ENCODE peak calls at places on chromosomes 13 and 19, in eight cellular contexts. One of them, this sample, is unnamed.

GRCh38 chr19:29389495-29389894 is 136.3 kb upstream of the VSTM2B start:
- DNase-seq in adrenal gland: no peak
- DNase-seq in A549: no peak
- DNase-seq in breast epithelium: peak; percentile 79
- DNase-seq in ascending aorta: no peak
- DNase-seq in cardiac fibroblast: no peak
- DNase-seq in fibroblast of villous mesenchyme: no peak
- DNase-seq in prostate gland: peak; percentile 8
- DNase-seq in this sample: no peak

GRCh38 chr13:30711375-30711774 is 24.0 kb upstream of the ALOX5AP start:
- DNase-seq in A549: no peak
- DNase-seq in breast epithelium: no peak
- DNase-seq in fibroblast of villous mesenchyme: peak; percentile 72
- DNase-seq in cardiac fibroblast: peak; percentile 83
- DNase-seq in prostate gland: no peak
- DNase-seq in ascending aorta: peak; percentile 11
- DNase-seq in adrenal gland: no peak
- DNase-seq in this sample: no peak

GRCh38 chr13:103788061-103788652 is 721.9 kb upstream of the SLC10A2 start:
- DNase-seq in A549: no peak
- DNase-seq in breast epithelium: no peak
- DNase-seq in prostate gland: no peak
- DNase-seq in fibroblast of villous mesenchyme: no peak
- DNase-seq in ascending aorta: no peak
- DNase-seq in adrenal gland: peak; percentile 18
- DNase-seq in cardiac fibroblast: no peak
- DNase-seq in this sample: no peak

GRCh38 chr13:101711307-101712025 is 259.0 kb downstream of the ITGBL1 start:
- DNase-seq in adrenal gland: no peak
- DNase-seq in prostate gland: no peak
- DNase-seq in fibroblast of villous mesenchyme: no peak
- DNase-seq in breast epithelium: no peak
- DNase-seq in A549: no peak
- DNase-seq in cardiac fibroblast: no peak
- DNase-seq in ascending aorta: no peak
- DNase-seq in this sample: no peak

GRCh38 chr19:27881213-27881612 is 1331.7 kb downstream of the UQCRFS1 start:
- DNase-seq in prostate gland: no peak
- DNase-seq in cardiac fibroblast: no peak
- DNase-seq in A549: no peak
- DNase-seq in breast epithelium: no peak
- DNase-seq in adrenal gland: no peak
- DNase-seq in fibroblast of villous mesenchyme: no peak
- DNase-seq in ascending aorta: no peak
- DNase-seq in this sample: no peak

GRCh38 chr19:12665281-12665573 is 1.3 kb downstream of the MAN2B1 start:
- DNase-seq in adrenal gland: peak; percentile 68
- DNase-seq in breast epithelium: no peak
- DNase-seq in A549: no peak
- DNase-seq in prostate gland: no peak
- DNase-seq in fibroblast of villous mesenchyme: no peak
- DNase-seq in ascending aorta: peak; percentile 79
- DNase-seq in cardiac fibroblast: no peak
- DNase-seq in this sample: peak; percentile 81

GRCh38 chr13:101157261-101157660 is 259.0 kb downstream of the NALCN start:
- DNase-seq in A549: no peak
- DNase-seq in fibroblast of villous mesenchyme: no peak
- DNase-seq in breast epithelium: no peak
- DNase-seq in ascending aorta: no peak
- DNase-seq in adrenal gland: no peak
- DNase-seq in prostate gland: no peak
- DNase-seq in cardiac fibroblast: no peak
- DNase-seq in this sample: no peak

GRCh38 chr19:38577826-38578225 is 39.9 kb downstream of the MAP4K1 start:
- DNase-seq in prostate gland: no peak
- DNase-seq in breast epithelium: no peak
- DNase-seq in fibroblast of villous mesenchyme: no peak
- DNase-seq in adrenal gland: no peak
- DNase-seq in A549: no peak
- DNase-seq in cardiac fibroblast: no peak
- DNase-seq in ascending aorta: no peak
- DNase-seq in this sample: no peak

GRCh38 chr19:33720691-33721682 is 75.7 kb upstream of the KCTD15 start:
- DNase-seq in prostate gland: no peak
- DNase-seq in A549: no peak
- DNase-seq in breast epithelium: no peak
- DNase-seq in adrenal gland: no peak
- DNase-seq in ascending aorta: no peak
- DNase-seq in fibroblast of villous mesenchyme: no peak
- DNase-seq in cardiac fibroblast: no peak
- DNase-seq in this sample: no peak

GRCh38 chr13:79385694-79386093 is 20.4 kb downstream of the RBM26 start:
- DNase-seq in A549: no peak
- DNase-seq in cardiac fibroblast: peak; percentile 52
- DNase-seq in fibroblast of villous mesenchyme: no peak
- DNase-seq in breast epithelium: no peak
- DNase-seq in ascending aorta: no peak
- DNase-seq in prostate gland: no peak
- DNase-seq in adrenal gland: no peak
- DNase-seq in this sample: no peak

GRCh38 chr19:13873776-13874515 is 3.0 kb upstream of the NANOS3 start:
- DNase-seq in cardiac fibroblast: no peak
- DNase-seq in prostate gland: no peak
- DNase-seq in A549: no peak
- DNase-seq in ascending aorta: no peak
- DNase-seq in fibroblast of villous mesenchyme: no peak
- DNase-seq in breast epithelium: no peak
- DNase-seq in adrenal gland: no peak
- DNase-seq in this sample: no peak

GRCh38 chr19:5131866-5132561 is 163.1 kb downstream of the KDM4B start:
- DNase-seq in adrenal gland: no peak
- DNase-seq in ascending aorta: no peak
- DNase-seq in prostate gland: peak; percentile 69
- DNase-seq in A549: no peak
- DNase-seq in breast epithelium: peak; percentile 46
- DNase-seq in cardiac fibroblast: no peak
- DNase-seq in fibroblast of villous mesenchyme: no peak
- DNase-seq in this sample: no peak

GRCh38 chr19:47270408-47270807 is 4.3 kb upstream of the INAFM1 start:
- DNase-seq in prostate gland: no peak
- DNase-seq in fibroblast of villous mesenchyme: no peak
- DNase-seq in cardiac fibroblast: no peak
- DNase-seq in A549: no peak
- DNase-seq in ascending aorta: no peak
- DNase-seq in breast epithelium: no peak
- DNase-seq in adrenal gland: no peak
- DNase-seq in this sample: no peak

GRCh38 chr19:47274071-47274890 is at the start of gene INAFM1:
- DNase-seq in cardiac fibroblast: peak; percentile 95
- DNase-seq in adrenal gland: peak; percentile 97
- DNase-seq in fibroblast of villous mesenchyme: peak; percentile 95
- DNase-seq in prostate gland: peak; percentile 99
- DNase-seq in ascending aorta: peak; percentile 98
- DNase-seq in A549: peak; percentile 92
- DNase-seq in breast epithelium: peak; percentile 97
- DNase-seq in this sample: peak; percentile 99

GRCh38 chr19:47271949-47272348 is 2.7 kb upstream of the INAFM1 start:
- DNase-seq in prostate gland: no peak
- DNase-seq in A549: no peak
- DNase-seq in fibroblast of villous mesenchyme: no peak
- DNase-seq in breast epithelium: no peak
- DNase-seq in cardiac fibroblast: no peak
- DNase-seq in ascending aorta: no peak
- DNase-seq in adrenal gland: peak; percentile 46
- DNase-seq in this sample: no peak

GRCh38 chr19:47273313-47274070 is 1.2 kb upstream of the INAFM1 start:
- DNase-seq in A549: peak; percentile 96
- DNase-seq in fibroblast of villous mesenchyme: peak; percentile 94
- DNase-seq in breast epithelium: peak; percentile 94
- DNase-seq in adrenal gland: peak; percentile 95
- DNase-seq in ascending aorta: peak; percentile 97
- DNase-seq in prostate gland: peak; percentile 93
- DNase-seq in cardiac fibroblast: peak; percentile 93
- DNase-seq in this sample: peak; percentile 95

GRCh38 chr19:47272448-47273312 is 2.0 kb upstream of the INAFM1 start:
- DNase-seq in prostate gland: peak; percentile 37
- DNase-seq in A549: no peak
- DNase-seq in breast epithelium: peak; percentile 65
- DNase-seq in cardiac fibroblast: no peak
- DNase-seq in fibroblast of villous mesenchyme: peak; percentile 83
- DNase-seq in ascending aorta: peak; percentile 78
- DNase-seq in adrenal gland: peak; percentile 84
- DNase-seq in this sample: peak; percentile 64
- TF ChIP-seq CTCF in prostate gland: no peak
- TF ChIP-seq CTCF in A549: no peak
- TF ChIP-seq CTCF in breast epithelium: no peak
- TF ChIP-seq CTCF in cardiac fibroblast: no peak
- TF ChIP-seq CTCF in fibroblast of villous mesenchyme: no peak
- TF ChIP-seq CTCF in ascending aorta: no peak
- TF ChIP-seq CTCF in adrenal gland: peak; percentile 16
- TF ChIP-seq CTCF in this sample: no peak

DNA sequence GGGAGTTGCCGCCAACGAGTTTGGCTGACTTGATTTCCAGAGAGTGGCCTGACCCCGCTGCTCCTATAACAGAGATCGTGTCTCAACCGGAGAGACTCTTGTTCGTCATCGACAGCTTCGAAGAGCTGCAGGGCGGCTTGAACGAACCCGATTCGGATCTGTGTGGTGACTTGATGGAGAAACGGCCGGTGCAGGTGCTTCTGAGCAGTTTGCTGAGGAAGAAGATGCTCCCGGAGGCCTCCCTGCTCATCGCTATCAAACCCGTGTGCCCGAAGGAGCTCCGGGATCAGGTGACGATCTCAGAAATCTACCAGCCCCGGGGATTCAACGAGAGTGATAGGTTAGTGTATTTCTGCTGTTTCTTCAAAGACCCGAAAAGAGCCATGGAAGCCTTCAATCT is 21.6 kb downstream of the NLRP4 start:
- DNase-seq in ascending aorta: no peak
- DNase-seq in cardiac fibroblast: no peak
- DNase-seq in fibroblast of villous mesenchyme: no peak
- DNase-seq in breast epithelium: no peak
- DNase-seq in prostate gland: no peak
- DNase-seq in A549: no peak
- DNase-seq in adrenal gland: no peak
- DNase-seq in this sample: no peak
- H3K4me3 ChIP-seq in ascending aorta: no peak overlapping the region
- H3K4me3 ChIP-seq in cardiac fibroblast: no peak overlapping the region
- H3K4me3 ChIP-seq in fibroblast of villous mesenchyme: no peak overlapping the region
- H3K4me3 ChIP-seq in breast epithelium: no peak overlapping the region
- H3K4me3 ChIP-seq in prostate gland: no peak overlapping the region
- H3K4me3 ChIP-seq in A549: no peak overlapping the region
- H3K4me3 ChIP-seq in adrenal gland: no peak overlapping the region
- H3K4me3 ChIP-seq in this sample: no peak overlapping the region

DNA sequence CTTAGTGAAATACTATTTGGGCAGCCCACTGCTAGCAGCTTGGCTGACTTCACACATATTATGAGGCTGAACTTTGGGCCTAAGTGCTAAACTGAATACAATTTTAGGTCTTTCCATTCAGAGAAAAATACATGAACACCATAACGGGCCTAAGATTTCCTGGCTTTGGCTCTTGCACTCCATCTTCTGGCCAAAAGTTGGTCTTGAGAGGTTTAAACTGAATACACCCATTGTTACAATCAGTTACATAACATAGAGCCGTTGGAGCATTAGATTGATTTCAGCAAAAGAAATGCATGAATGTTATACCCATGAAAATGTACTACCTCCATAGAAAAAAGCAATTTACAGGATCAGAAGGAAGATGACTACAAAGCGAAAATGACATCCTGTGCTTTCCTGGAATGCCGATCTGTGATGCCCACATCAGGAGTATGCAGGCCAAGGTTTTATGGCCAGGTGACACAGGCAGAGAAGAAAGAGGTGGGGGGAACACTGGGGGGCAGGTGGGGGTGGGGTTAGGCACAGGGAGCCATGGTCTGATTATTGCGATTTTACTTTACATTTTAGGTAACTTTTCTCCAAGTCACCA is 11.1 kb upstream of the SHISA2 start:
- DNase-seq in A549: no peak
- DNase-seq in ascending aorta: no peak
- DNase-seq in breast epithelium: peak; percentile 23
- DNase-seq in fibroblast of villous mesenchyme: peak; percentile 29
- DNase-seq in prostate gland: peak; percentile 43
- DNase-seq in adrenal gland: peak; percentile 23
- DNase-seq in cardiac fibroblast: peak; percentile 66
- DNase-seq in this sample: no peak
- TF ChIP-seq CTCF in A549: peak; percentile 51
- TF ChIP-seq CTCF in ascending aorta: peak; percentile 40
- TF ChIP-seq CTCF in breast epithelium: peak; percentile 65
- TF ChIP-seq CTCF in fibroblast of villous mesenchyme: peak; percentile 52
- TF ChIP-seq CTCF in prostate gland: peak; percentile 13
- TF ChIP-seq CTCF in adrenal gland: peak; percentile 72
- TF ChIP-seq CTCF in cardiac fibroblast: peak; percentile 66
- TF ChIP-seq CTCF in this sample: peak; percentile 13

GRCh38 chr19:39953915-39954314 is 17.1 kb upstream of the PSMC4 start:
- DNase-seq in fibroblast of villous mesenchyme: no peak
- DNase-seq in A549: no peak
- DNase-seq in breast epithelium: no peak
- DNase-seq in ascending aorta: peak; percentile 7
- DNase-seq in adrenal gland: no peak
- DNase-seq in cardiac fibroblast: no peak
- DNase-seq in prostate gland: no peak
- DNase-seq in this sample: no peak

GRCh38 chr19:39949026-39949747 is 14.8 kb upstream of the FCGBP start:
- DNase-seq in A549: no peak
- DNase-seq in prostate gland: no peak
- DNase-seq in breast epithelium: no peak
- DNase-seq in fibroblast of villous mesenchyme: no peak
- DNase-seq in cardiac fibroblast: no peak
- DNase-seq in ascending aorta: peak; percentile 9
- DNase-seq in adrenal gland: no peak
- DNase-seq in this sample: no peak

GRCh38 chr19:39946532-39946931 is 12.1 kb upstream of the FCGBP start:
- DNase-seq in cardiac fibroblast: peak; percentile 63
- DNase-seq in prostate gland: no peak
- DNase-seq in A549: no peak
- DNase-seq in adrenal gland: no peak
- DNase-seq in fibroblast of villous mesenchyme: no peak
- DNase-seq in breast epithelium: no peak
- DNase-seq in ascending aorta: no peak
- DNase-seq in this sample: no peak

GRCh38 chr19:39951686-39952085 is 17.3 kb upstream of the FCGBP start:
- DNase-seq in prostate gland: no peak
- DNase-seq in breast epithelium: no peak
- DNase-seq in fibroblast of villous mesenchyme: peak; percentile 9
- DNase-seq in A549: peak; percentile 89
- DNase-seq in adrenal gland: peak; percentile 42
- DNase-seq in cardiac fibroblast: peak; percentile 67
- DNase-seq in ascending aorta: peak; percentile 35
- DNase-seq in this sample: no peak

DNA sequence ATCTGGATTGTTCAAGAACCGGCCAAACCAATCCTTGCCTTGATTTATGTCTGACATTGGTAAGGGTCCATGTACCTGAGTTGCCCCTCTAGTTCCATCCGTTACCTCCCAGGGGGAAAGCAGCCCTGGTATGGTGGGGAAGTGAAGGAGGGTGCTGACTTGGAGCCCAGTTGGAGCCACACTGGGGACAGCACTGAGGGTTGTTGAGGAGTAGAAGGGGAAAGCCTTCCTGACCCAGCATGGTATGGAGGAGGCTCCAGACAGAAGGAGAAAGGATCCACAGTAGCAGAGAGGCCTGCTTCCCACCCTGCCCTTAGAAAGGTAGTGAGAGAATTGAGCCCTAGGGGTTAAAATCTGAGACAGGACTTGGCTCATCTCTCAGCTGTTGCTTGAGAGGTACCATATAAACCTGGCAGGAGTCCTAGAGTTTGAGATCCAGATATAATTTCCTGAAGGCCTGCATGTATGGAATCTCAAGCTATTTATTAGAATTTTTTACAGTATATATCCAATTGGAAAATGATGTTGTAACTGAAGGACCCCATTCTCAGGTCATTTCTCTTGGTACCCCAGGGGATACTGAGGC is 16.7 kb upstream of the FCGBP start:
- DNase-seq in adrenal gland: no peak
- DNase-seq in A549: no peak
- DNase-seq in ascending aorta: peak; percentile 19
- DNase-seq in fibroblast of villous mesenchyme: no peak
- DNase-seq in cardiac fibroblast: no peak
- DNase-seq in prostate gland: no peak
- DNase-seq in breast epithelium: no peak
- DNase-seq in this sample: no peak
- H3K4me3 ChIP-seq in adrenal gland: no peak overlapping the region
- H3K4me3 ChIP-seq in A549: no peak overlapping the region
- H3K4me3 ChIP-seq in ascending aorta: no peak overlapping the region
- H3K4me3 ChIP-seq in fibroblast of villous mesenchyme: no peak overlapping the region
- H3K4me3 ChIP-seq in cardiac fibroblast: no peak overlapping the region
- H3K4me3 ChIP-seq in prostate gland: no peak overlapping the region
- H3K4me3 ChIP-seq in breast epithelium: no peak overlapping the region
- H3K4me3 ChIP-seq in this sample: no peak overlapping the region